ENCODE peak calls at places on chromosomes 13 and 19, in five cellular contexts. One of them, this sample, is unnamed.

GRCh38 chr13:24671367-24672117 is 8.7 kb upstream of the ATP12A start:
- DNase-seq in CD8-positive, alpha-beta T cell: no peak
- DNase-seq in skeletal muscle cell: peak; percentile 72
- DNase-seq in activated CD4-positive, alpha-beta memory T cell treated with anti-CD3 and anti-CD28 coated beads for 36 hours: no peak
- DNase-seq in fibroblast of the conjunctiva: peak; percentile 84
- DNase-seq in this sample: peak; percentile 5

GRCh38 chr19:6233051-6233826 is 46.5 kb downstream of the MLLT1 start:
- DNase-seq in CD8-positive, alpha-beta T cell: no peak
- DNase-seq in skeletal muscle cell: no peak
- DNase-seq in activated CD4-positive, alpha-beta memory T cell treated with anti-CD3 and anti-CD28 coated beads for 36 hours: no peak
- DNase-seq in fibroblast of the conjunctiva: no peak
- DNase-seq in this sample: no peak

GRCh38 chr19:38506723-38507550 is 73.4 kb downstream of the RYR1 start:
- DNase-seq in CD8-positive, alpha-beta T cell: peak; percentile 77
- DNase-seq in skeletal muscle cell: no peak
- DNase-seq in activated CD4-positive, alpha-beta memory T cell treated with anti-CD3 and anti-CD28 coated beads for 36 hours: peak; percentile 96
- DNase-seq in fibroblast of the conjunctiva: no peak
- DNase-seq in this sample: no peak

GRCh38 chr19:6788896-6789295 is 16.4 kb downstream of the VAV1 start:
- DNase-seq in CD8-positive, alpha-beta T cell: no peak
- DNase-seq in skeletal muscle cell: no peak
- DNase-seq in activated CD4-positive, alpha-beta memory T cell treated with anti-CD3 and anti-CD28 coated beads for 36 hours: no peak
- DNase-seq in fibroblast of the conjunctiva: no peak
- DNase-seq in this sample: no peak

GRCh38 chr19:16037424-16038195 is 38.7 kb upstream of the TPM4 start:
- DNase-seq in CD8-positive, alpha-beta T cell: no peak
- DNase-seq in skeletal muscle cell: no peak
- DNase-seq in activated CD4-positive, alpha-beta memory T cell treated with anti-CD3 and anti-CD28 coated beads for 36 hours: no peak
- DNase-seq in fibroblast of the conjunctiva: no peak
- DNase-seq in this sample: no peak

GRCh38 chr19:54162241-54162805 is 2.8 kb upstream of the LENG1 start:
- DNase-seq in CD8-positive, alpha-beta T cell: peak; percentile 83
- DNase-seq in skeletal muscle cell: no peak
- DNase-seq in activated CD4-positive, alpha-beta memory T cell treated with anti-CD3 and anti-CD28 coated beads for 36 hours: peak; percentile 88
- DNase-seq in fibroblast of the conjunctiva: no peak
- DNase-seq in this sample: no peak

GRCh38 chr13:35210234-35210633 is 266.3 kb downstream of the MAB21L1 start:
- DNase-seq in CD8-positive, alpha-beta T cell: no peak
- DNase-seq in skeletal muscle cell: peak; percentile 3
- DNase-seq in activated CD4-positive, alpha-beta memory T cell treated with anti-CD3 and anti-CD28 coated beads for 36 hours: no peak
- DNase-seq in fibroblast of the conjunctiva: no peak
- DNase-seq in this sample: no peak

GRCh38 chr13:46908511-46908910 is 11.7 kb upstream of the HTR2A start:
- DNase-seq in CD8-positive, alpha-beta T cell: no peak
- DNase-seq in skeletal muscle cell: no peak
- DNase-seq in activated CD4-positive, alpha-beta memory T cell treated with anti-CD3 and anti-CD28 coated beads for 36 hours: no peak
- DNase-seq in fibroblast of the conjunctiva: no peak
- DNase-seq in this sample: no peak

GRCh38 chr13:94784066-94784465 is 71.7 kb upstream of the SOX21 start:
- DNase-seq in CD8-positive, alpha-beta T cell: no peak
- DNase-seq in skeletal muscle cell: peak; percentile 18
- DNase-seq in activated CD4-positive, alpha-beta memory T cell treated with anti-CD3 and anti-CD28 coated beads for 36 hours: no peak
- DNase-seq in fibroblast of the conjunctiva: no peak
- DNase-seq in this sample: no peak